ENCODE peak calls at places on chromosome 6, in six cellular contexts. One of them, this sample, is unnamed.

GRCh38 chr6:31125162-31125561 is 4.9 kb upstream of the CDSN start:
- DNase-seq in progenitor cell of endocrine pancreas: no peak
- DNase-seq in A549: no peak
- DNase-seq in GM20000: no peak
- DNase-seq in cardiac fibroblast: peak
- DNase-seq in breast epithelium: peak
- DNase-seq in this sample: no peak

GRCh38 chr6:111406200-111406711 is 76.8 kb downstream of the REV3L start:
- DNase-seq in progenitor cell of endocrine pancreas: no peak
- DNase-seq in A549: no peak
- DNase-seq in GM20000: peak
- DNase-seq in cardiac fibroblast: no peak
- DNase-seq in breast epithelium: no peak
- DNase-seq in this sample: no peak

GRCh38 chr6:121260651-121261102 is 73.6 kb downstream of the TBC1D32 start:
- DNase-seq in progenitor cell of endocrine pancreas: no peak
- DNase-seq in A549: no peak
- DNase-seq in GM20000: no peak
- DNase-seq in cardiac fibroblast: peak
- DNase-seq in breast epithelium: no peak
- DNase-seq in this sample: no peak

GRCh38 chr6:140153703-140154102 is 779.3 kb upstream of the CITED2 start:
- DNase-seq in progenitor cell of endocrine pancreas: no peak
- DNase-seq in A549: no peak
- DNase-seq in GM20000: no peak
- DNase-seq in cardiac fibroblast: peak
- DNase-seq in breast epithelium: no peak
- DNase-seq in this sample: no peak

GRCh38 chr6:130037207-130037811 is 18.9 kb downstream of the L3MBTL3 start:
- DNase-seq in progenitor cell of endocrine pancreas: no peak
- DNase-seq in A549: peak
- DNase-seq in GM20000: no peak
- DNase-seq in cardiac fibroblast: peak
- DNase-seq in breast epithelium: no peak
- DNase-seq in this sample: no peak

GRCh38 chr6:89375427-89375868 is 22.9 kb upstream of the UBE2J1 start:
- DNase-seq in progenitor cell of endocrine pancreas: peak
- DNase-seq in A549: no peak
- DNase-seq in GM20000: peak
- DNase-seq in cardiac fibroblast: peak
- DNase-seq in breast epithelium: peak
- DNase-seq in this sample: no peak

GRCh38 chr6:41570270-41570615 is 24.1 kb downstream of the FOXP4 start:
- DNase-seq in progenitor cell of endocrine pancreas: no peak
- DNase-seq in A549: no peak
- DNase-seq in GM20000: no peak
- DNase-seq in cardiac fibroblast: no peak
- DNase-seq in breast epithelium: no peak
- DNase-seq in this sample: no peak

GRCh38 chr6:150119256-150119655 is 23.6 kb upstream of the PPP1R14C start:
- DNase-seq in progenitor cell of endocrine pancreas: no peak
- DNase-seq in A549: no peak
- DNase-seq in GM20000: no peak
- DNase-seq in cardiac fibroblast: peak
- DNase-seq in breast epithelium: no peak
- DNase-seq in this sample: no peak

GRCh38 chr6:15426395-15426794 is 180.5 kb downstream of the JARID2 start:
- DNase-seq in progenitor cell of endocrine pancreas: no peak
- DNase-seq in A549: no peak
- DNase-seq in GM20000: no peak
- DNase-seq in cardiac fibroblast: no peak
- DNase-seq in breast epithelium: no peak
- DNase-seq in this sample: no peak

GRCh38 chr6:155497273-155497672 is 41.6 kb upstream of the NOX3 start:
- DNase-seq in progenitor cell of endocrine pancreas: no peak
- DNase-seq in A549: no peak
- DNase-seq in GM20000: no peak
- DNase-seq in cardiac fibroblast: no peak
- DNase-seq in breast epithelium: no peak
- DNase-seq in this sample: no peak

GRCh38 chr6:26324295-26324727 is 40.7 kb upstream of the BTN3A2 start:
- DNase-seq in progenitor cell of endocrine pancreas: no peak
- DNase-seq in A549: no peak
- DNase-seq in GM20000: no peak
- DNase-seq in cardiac fibroblast: no peak
- DNase-seq in breast epithelium: no peak
- DNase-seq in this sample: no peak

GRCh38 chr6:105066836-105067235 is 109.9 kb downstream of the LIN28B start:
- DNase-seq in progenitor cell of endocrine pancreas: no peak
- DNase-seq in A549: no peak
- DNase-seq in GM20000: no peak
- DNase-seq in cardiac fibroblast: no peak
- DNase-seq in breast epithelium: no peak
- DNase-seq in this sample: no peak

GRCh38 chr6:48754631-48755030 is 643.6 kb upstream of the PTCHD4 start:
- DNase-seq in progenitor cell of endocrine pancreas: no peak
- DNase-seq in A549: no peak
- DNase-seq in GM20000: no peak
- DNase-seq in cardiac fibroblast: no peak
- DNase-seq in breast epithelium: no peak
- DNase-seq in this sample: no peak

GRCh38 chr6:24547243-24547642 is 52.5 kb downstream of the ALDH5A1 start:
- DNase-seq in progenitor cell of endocrine pancreas: no peak
- DNase-seq in A549: no peak
- DNase-seq in GM20000: peak
- DNase-seq in cardiac fibroblast: no peak
- DNase-seq in breast epithelium: no peak
- DNase-seq in this sample: no peak

GRCh38 chr6:19028201-19028600 is 641.1 kb downstream of the RNF144B start:
- DNase-seq in progenitor cell of endocrine pancreas: no peak
- DNase-seq in A549: no peak
- DNase-seq in GM20000: no peak
- DNase-seq in cardiac fibroblast: no peak
- DNase-seq in breast epithelium: no peak
- DNase-seq in this sample: no peak

GRCh38 chr6:28981391-28981832 is 23.7 kb downstream of the ZNF311 start:
- DNase-seq in progenitor cell of endocrine pancreas: peak
- DNase-seq in A549: no peak
- DNase-seq in GM20000: no peak
- DNase-seq in cardiac fibroblast: peak
- DNase-seq in breast epithelium: peak
- DNase-seq in this sample: no peak

GRCh38 chr6:28981833-28982475 is 23.2 kb downstream of the ZNF311 start:
- DNase-seq in progenitor cell of endocrine pancreas: peak
- DNase-seq in A549: peak
- DNase-seq in GM20000: peak
- DNase-seq in cardiac fibroblast: peak
- DNase-seq in breast epithelium: peak
- DNase-seq in this sample: no peak

GRCh38 chr6:28980137-28980796 is 24.8 kb downstream of the ZNF311 start:
- DNase-seq in progenitor cell of endocrine pancreas: no peak
- DNase-seq in A549: no peak
- DNase-seq in GM20000: no peak
- DNase-seq in cardiac fibroblast: no peak
- DNase-seq in breast epithelium: no peak
- DNase-seq in this sample: no peak

GRCh38 chr6:28979679-28980078 is 25.4 kb downstream of the ZNF311 start:
- DNase-seq in progenitor cell of endocrine pancreas: no peak
- DNase-seq in A549: no peak
- DNase-seq in GM20000: no peak
- DNase-seq in cardiac fibroblast: no peak
- DNase-seq in breast epithelium: no peak
- DNase-seq in this sample: no peak

GRCh38 chr6:28980797-28981390 is 24.2 kb downstream of the ZNF311 start:
- DNase-seq in progenitor cell of endocrine pancreas: peak
- DNase-seq in A549: peak
- DNase-seq in GM20000: peak
- DNase-seq in cardiac fibroblast: peak
- DNase-seq in breast epithelium: no peak
- DNase-seq in this sample: no peak
- TF ChIP-seq CTCF in progenitor cell of endocrine pancreas: peak
- TF ChIP-seq CTCF in A549: peak
- TF ChIP-seq CTCF in GM20000: no peak
- TF ChIP-seq CTCF in cardiac fibroblast: peak
- TF ChIP-seq CTCF in breast epithelium: peak
- TF ChIP-seq CTCF in this sample: peak

GRCh38 chr6:39903656-39904055 is 30.6 kb downstream of the MOCS1 start:
- DNase-seq in progenitor cell of endocrine pancreas: no peak
- DNase-seq in A549: no peak
- DNase-seq in GM20000: no peak
- DNase-seq in cardiac fibroblast: no peak
- DNase-seq in breast epithelium: no peak
- DNase-seq in this sample: no peak

GRCh38 chr6:39902136-39902535 is 32.1 kb downstream of the MOCS1 start:
- DNase-seq in progenitor cell of endocrine pancreas: no peak
- DNase-seq in A549: no peak
- DNase-seq in GM20000: no peak
- DNase-seq in cardiac fibroblast: no peak
- DNase-seq in breast epithelium: no peak
- DNase-seq in this sample: no peak

GRCh38 chr6:39901116-39901655 is 33.1 kb downstream of the MOCS1 start:
- DNase-seq in progenitor cell of endocrine pancreas: no peak
- DNase-seq in A549: no peak
- DNase-seq in GM20000: no peak
- DNase-seq in cardiac fibroblast: no peak
- DNase-seq in breast epithelium: no peak
- DNase-seq in this sample: no peak

GRCh38 chr6:39901670-39902069 is 32.6 kb downstream of the MOCS1 start:
- DNase-seq in progenitor cell of endocrine pancreas: no peak
- DNase-seq in A549: no peak
- DNase-seq in GM20000: no peak
- DNase-seq in cardiac fibroblast: no peak
- DNase-seq in breast epithelium: no peak
- DNase-seq in this sample: no peak

GRCh38 chr6:39902786-39903465 is 31.3 kb downstream of the MOCS1 start:
- DNase-seq in progenitor cell of endocrine pancreas: no peak
- DNase-seq in A549: no peak
- DNase-seq in GM20000: no peak
- DNase-seq in cardiac fibroblast: no peak
- DNase-seq in breast epithelium: no peak
- DNase-seq in this sample: no peak
- TF ChIP-seq CTCF in progenitor cell of endocrine pancreas: no peak
- TF ChIP-seq CTCF in A549: no peak
- TF ChIP-seq CTCF in GM20000: no peak
- TF ChIP-seq CTCF in cardiac fibroblast: peak
- TF ChIP-seq CTCF in breast epithelium: no peak
- TF ChIP-seq CTCF in this sample: peak

GRCh38 chr6:107636486-107636885 is 146.6 kb downstream of the SOBP start:
- DNase-seq in progenitor cell of endocrine pancreas: no peak
- DNase-seq in A549: no peak
- DNase-seq in GM20000: no peak
- DNase-seq in cardiac fibroblast: no peak
- DNase-seq in breast epithelium: no peak
- DNase-seq in this sample: no peak
- TF ChIP-seq CTCF in progenitor cell of endocrine pancreas: no peak
- TF ChIP-seq CTCF in A549: no peak
- TF ChIP-seq CTCF in GM20000: no peak
- TF ChIP-seq CTCF in cardiac fibroblast: no peak
- TF ChIP-seq CTCF in breast epithelium: no peak
- TF ChIP-seq CTCF in this sample: no peak

GRCh38 chr6:136208783-136209182 is 41.3 kb downstream of the MTFR2 start:
- DNase-seq in progenitor cell of endocrine pancreas: no peak
- DNase-seq in A549: no peak
- DNase-seq in GM20000: no peak
- DNase-seq in cardiac fibroblast: no peak
- DNase-seq in breast epithelium: no peak
- DNase-seq in this sample: no peak
- TF ChIP-seq CTCF in progenitor cell of endocrine pancreas: no peak
- TF ChIP-seq CTCF in A549: no peak
- TF ChIP-seq CTCF in GM20000: no peak
- TF ChIP-seq CTCF in cardiac fibroblast: no peak
- TF ChIP-seq CTCF in breast epithelium: no peak
- TF ChIP-seq CTCF in this sample: no peak

DNA sequence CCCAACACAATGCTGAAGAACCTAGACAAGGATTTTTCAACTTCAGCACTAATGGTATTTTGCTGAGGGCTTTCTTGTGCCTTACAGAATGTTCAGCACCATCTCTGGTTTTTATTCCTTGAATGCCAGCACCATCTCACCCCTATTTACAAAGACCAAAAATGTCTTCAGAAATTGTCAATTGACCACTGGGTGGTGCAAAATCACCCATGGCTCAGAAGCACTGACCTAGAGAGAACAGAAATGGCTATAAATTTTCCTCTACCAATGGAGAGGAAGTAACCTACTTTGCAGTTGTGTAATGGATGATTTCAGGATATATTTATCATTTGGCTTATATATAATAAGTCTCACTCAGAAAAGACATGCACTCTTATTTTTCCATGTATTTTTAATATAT is 431.0 kb upstream of the IRAK1BP1 start:
- DNase-seq in progenitor cell of endocrine pancreas: no peak
- DNase-seq in A549: no peak
- DNase-seq in GM20000: no peak
- DNase-seq in cardiac fibroblast: peak
- DNase-seq in breast epithelium: no peak
- DNase-seq in this sample: no peak
- TF ChIP-seq CTCF in progenitor cell of endocrine pancreas: peak
- TF ChIP-seq CTCF in A549: peak
- TF ChIP-seq CTCF in GM20000: no peak
- TF ChIP-seq CTCF in cardiac fibroblast: peak
- TF ChIP-seq CTCF in breast epithelium: no peak
- TF ChIP-seq CTCF in this sample: peak

GRCh38 chr6:53680489-53680888 is 14.9 kb upstream of the KLHL31 start:
- DNase-seq in progenitor cell of endocrine pancreas: no peak
- DNase-seq in A549: no peak
- DNase-seq in GM20000: no peak
- DNase-seq in cardiac fibroblast: no peak
- DNase-seq in breast epithelium: no peak
- DNase-seq in this sample: no peak

GRCh38 chr6:53686541-53686940 is 21.0 kb upstream of the KLHL31 start:
- DNase-seq in progenitor cell of endocrine pancreas: no peak
- DNase-seq in A549: no peak
- DNase-seq in GM20000: no peak
- DNase-seq in cardiac fibroblast: no peak
- DNase-seq in breast epithelium: no peak
- DNase-seq in this sample: no peak

GRCh38 chr6:53679446-53679933 is 13.9 kb upstream of the KLHL31 start:
- DNase-seq in progenitor cell of endocrine pancreas: no peak
- DNase-seq in A549: peak
- DNase-seq in GM20000: peak
- DNase-seq in cardiac fibroblast: peak
- DNase-seq in breast epithelium: no peak
- DNase-seq in this sample: no peak

DNA sequence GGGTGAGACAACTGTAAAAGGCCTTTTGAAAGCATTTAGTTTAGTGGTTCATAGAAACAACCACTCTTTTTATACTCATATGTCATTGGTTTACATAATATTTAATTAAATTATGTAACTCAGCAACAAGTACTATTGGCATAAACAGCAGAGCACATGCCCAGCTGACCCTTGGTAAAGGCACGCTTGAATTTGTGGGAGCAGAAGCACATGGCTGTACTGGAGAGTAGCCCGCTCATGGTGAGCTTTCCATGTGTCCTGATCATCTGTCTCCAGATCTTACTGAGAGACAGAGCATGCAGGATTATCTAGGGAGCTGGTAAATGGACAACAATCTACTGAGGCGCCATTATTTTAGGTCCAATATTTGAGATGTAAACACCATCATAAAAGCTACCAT is 17.1 kb upstream of the KLHL31 start:
- DNase-seq in progenitor cell of endocrine pancreas: no peak
- DNase-seq in A549: no peak
- DNase-seq in GM20000: no peak
- DNase-seq in cardiac fibroblast: no peak
- DNase-seq in breast epithelium: no peak
- DNase-seq in this sample: no peak
- TF ChIP-seq CTCF in progenitor cell of endocrine pancreas: no peak
- TF ChIP-seq CTCF in A549: no peak
- TF ChIP-seq CTCF in GM20000: no peak
- TF ChIP-seq CTCF in cardiac fibroblast: no peak
- TF ChIP-seq CTCF in breast epithelium: no peak
- TF ChIP-seq CTCF in this sample: no peak